ENCODE peak calls at places on chromosomes 2 and 18, in four cellular contexts. X is fibroblast of lung, G is cardiac muscle cell, T is hepatocyte. W is an unnamed sample.

GRCh38 chr18:27649621-27650020 is 464.5 kb upstream of the CHST9 start:
- DNase-seq in X (no peak), G (no peak), T (no peak), W (no peak)

GRCh38 chr18:59697236-59697932 is at the start of gene CCBE1:
- DNase-seq in G (peak; percentile 81), X (peak; percentile 71), T (peak; percentile 78), W (peak; percentile 79)

GRCh38 chr2:168434164-168434563 is 21.9 kb upstream of the CERS6 start:
- DNase-seq in G (no peak), T (peak; percentile 48), X (no peak), W (peak; percentile 28)

GRCh38 chr2:28463893-28464292 is 32.0 kb upstream of the PLB1 start:
- DNase-seq in X (peak; percentile 41), G (peak; percentile 54), T (no peak), W (no peak)

GRCh38 chr2:157361526-157361925 is 35.9 kb upstream of the ERMN start:
- DNase-seq in X (no peak), G (no peak), T (no peak), W (no peak)

GRCh38 chr2:231305221-231305620 is 90.3 kb upstream of the B3GNT7 start:
- DNase-seq in T (no peak), X (no peak), G (no peak), W (no peak)

GRCh38 chr2:19021721-19022120 is 336.7 kb downstream of the OSR1 start:
- DNase-seq in X (peak; percentile 79), T (no peak), G (peak; percentile 21), W (no peak)

GRCh38 chr2:212549463-212549862 is 10.9 kb upstream of the ERBB4 start:
- DNase-seq in G (no peak), T (no peak), X (no peak), W (no peak)

GRCh38 chr2:68574202-68574791 is 69.1 kb upstream of the PROKR1 start:
- DNase-seq in T (no peak), X (no peak), G (no peak), W (no peak)

GRCh38 chr2:204664708-204665121 is 119.4 kb downstream of the PARD3B start:
- DNase-seq in X (peak; percentile 81), T (no peak), G (peak; percentile 69), W (no peak)

GRCh38 chr2:164257794-164258193 is 363.5 kb downstream of the GRB14 start:
- DNase-seq in T (no peak), G (no peak), X (peak; percentile 47), W (no peak)

GRCh38 chr2:85133751-85134254 is 611 bp downstream of the TCF7L1 start:
- DNase-seq in X (peak; percentile 42), G (peak; percentile 64), T (peak; percentile 57), W (peak; percentile 35)

GRCh38 chr2:175929850-175930249 is 72.2 kb downstream of the LNPK start:
- DNase-seq in G (peak; percentile 6), T (peak; percentile 5), X (peak; percentile 19), W (no peak)

GRCh38 chr18:70454705-70455322 is 166.0 kb downstream of the SOCS6 start:
- DNase-seq in X (peak; percentile 61), G (peak; percentile 82), T (peak; percentile 82), W (peak; percentile 21)

GRCh38 chr2:139790807-139791206 is 1010.6 kb upstream of the NXPH2 start:
- DNase-seq in T (peak; percentile 39), G (peak; percentile 57), X (peak; percentile 23), W (no peak)

GRCh38 chr2:197306024-197306690 is 4.4 kb downstream of the ANKRD44 start:
- DNase-seq in G (no peak), X (no peak), T (no peak), W (no peak)
- H3K4me3 ChIP-seq in G (no peak overlapping the region), X (no peak overlapping the region), T (no peak overlapping the region), W (no peak overlapping the region)

GRCh38 chr2:100876231-100876860 is 56.4 kb downstream of the NPAS2 start:
- DNase-seq in T (no peak), X (peak; percentile 59), G (no peak), W (no peak)

GRCh38 chr2:100875516-100876230 is 55.7 kb downstream of the NPAS2 start:
- DNase-seq in T (peak; percentile 45), X (peak; percentile 77), G (no peak), W (no peak)

GRCh38 chr2:100877555-100877954 is 57.6 kb downstream of the NPAS2 start:
- DNase-seq in X (peak; percentile 63), G (peak; percentile 82), T (no peak), W (no peak)

GRCh38 chr2:100879296-100879695 is 59.4 kb downstream of the NPAS2 start:
- DNase-seq in X (no peak), T (no peak), G (no peak), W (no peak)

GRCh38 chr2:100878000-100878786 is 58.3 kb downstream of the NPAS2 start:
- DNase-seq in T (no peak), G (peak; percentile 38), X (no peak), W (no peak)
- H3K4me3 ChIP-seq in T (no peak overlapping the region), G (no peak overlapping the region), X (no peak overlapping the region), W (no peak overlapping the region)

DNA sequence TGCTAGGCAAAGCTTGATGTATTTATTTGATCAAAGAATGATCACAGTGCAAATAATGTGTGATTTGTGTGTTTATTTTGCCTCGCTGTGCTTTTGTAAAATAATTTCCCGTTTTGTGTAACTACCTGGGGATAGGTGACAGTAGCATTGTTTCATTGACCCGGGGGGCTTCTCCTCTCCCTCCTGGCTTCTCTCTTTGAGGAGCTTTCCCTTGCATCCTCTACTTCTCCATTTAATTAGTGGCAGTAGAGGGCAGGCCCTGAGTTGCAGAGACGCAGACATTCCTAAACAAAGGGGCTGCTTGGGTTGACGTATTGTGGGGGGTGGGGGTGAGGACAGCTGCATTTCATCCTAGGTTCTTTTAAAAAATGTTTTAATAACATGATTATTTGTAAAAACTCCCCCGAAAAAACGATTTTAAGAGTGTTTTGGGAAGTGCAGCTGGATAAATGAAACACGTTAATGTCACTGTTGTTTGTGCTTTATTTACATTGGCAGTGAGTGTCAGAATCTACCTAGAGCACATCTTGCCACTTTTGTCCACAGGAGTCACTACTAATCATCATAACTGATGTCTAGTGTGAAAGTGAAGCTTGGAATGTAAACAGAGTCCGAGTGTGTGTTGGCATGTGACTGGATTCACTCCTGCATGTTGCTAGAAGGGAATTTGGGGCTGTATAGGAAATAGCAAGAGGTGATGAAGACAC is 2.2 kb downstream of the NEDD4L start:
- DNase-seq in T (peak; percentile 39), X (peak; percentile 21), G (no peak), W (no peak)
- H3K4me3 ChIP-seq in T (peak overlapping the region; percentile 94), X (peak overlapping the region; percentile 55), G (peak overlapping the region; percentile 83), W (peak overlapping the region; percentile 85)

GRCh38 chr2:219521066-219521880 is 7.0 kb downstream of the ASIC4 start:
- DNase-seq in T (peak; percentile 76), G (peak; percentile 52), X (peak; percentile 56), W (peak; percentile 98)
- H3K4me3 ChIP-seq in T (no peak overlapping the region), G (no peak overlapping the region), X (no peak overlapping the region), W (peak overlapping the region; percentile 41)

W was measured in WERI-Rb-1.